ENCODE peak calls at places on chromosomes 6 and 20, in eight cellular contexts. R, Q, W, L, V, O, Y and U are unnamed samples.

GRCh38 chr6:153013438-153013837 is 10.9 kb upstream of the MTRF1L start:
- DNase-seq in R (no peak), Q (no peak), W (no peak), L (no peak), V (no peak), O (no peak), Y (no peak), U (no peak)

GRCh38 chr6:47187108-47187507 is 122.6 kb downstream of the TNFRSF21 start:
- DNase-seq in R (no peak), Q (no peak), W (no peak), L (no peak), V (no peak), O (no peak), Y (no peak), U (no peak)

GRCh38 chr20:36145877-36146707 is 8.4 kb upstream of the EPB41L1 start:
- DNase-seq in R (no peak), Q (no peak), W (no peak), L (peak; percentile 92), V (no peak), O (no peak), Y (no peak), U (peak; percentile 90)

GRCh38 chr6:130218136-130218535 is 4.6 kb downstream of the SAMD3 start:
- DNase-seq in R (no peak), Q (no peak), W (no peak), L (no peak), V (no peak), O (no peak), Y (no peak), U (no peak)

GRCh38 chr6:168385380-168385779 is 55.6 kb upstream of the SMOC2 start:
- DNase-seq in R (no peak), Q (no peak), W (no peak), L (no peak), V (no peak), O (no peak), Y (no peak), U (no peak)

GRCh38 chr6:111673086-111673485 is 67.4 kb upstream of the TRAF3IP2 start:
- DNase-seq in R (no peak), Q (no peak), W (no peak), L (peak; percentile 52), V (no peak), O (no peak), Y (no peak), U (peak; percentile 38)

GRCh38 chr6:53917464-53917842 is 122.6 kb downstream of the LRRC1 start:
- DNase-seq in R (no peak), Q (no peak), W (no peak), L (no peak), V (no peak), O (no peak), Y (no peak), U (no peak)

GRCh38 chr20:41738584-41739193 is 120.5 kb upstream of the CHD6 start:
- DNase-seq in R (peak; percentile 48), Q (peak; percentile 22), W (peak; percentile 15), L (peak; percentile 30), V (peak; percentile 44), O (no peak), Y (no peak), U (peak; percentile 40)

GRCh38 chr6:116500969-116501433 is 10.4 kb upstream of the CALHM5 start:
- DNase-seq in R (peak; percentile 14), Q (no peak), W (no peak), L (no peak), V (no peak), O (no peak), Y (no peak), U (no peak)

GRCh38 chr6:41237128-41237527 is 9.0 kb downstream of the TREML4 start:
- DNase-seq in R (no peak), Q (no peak), W (no peak), L (no peak), V (no peak), O (no peak), Y (no peak), U (no peak)

GRCh38 chr20:945841-946240 is 29.7 kb upstream of the ANGPT4 start:
- DNase-seq in R (no peak), Q (no peak), W (no peak), L (no peak), V (no peak), O (no peak), Y (no peak), U (no peak)

GRCh38 chr6:106997392-106998257 is 23.1 kb upstream of the CD24 start:
- DNase-seq in R (peak; percentile 71), Q (peak; percentile 55), W (peak; percentile 11), L (peak; percentile 22), V (peak; percentile 71), O (no peak), Y (peak; percentile 11), U (peak; percentile 50)

GRCh38 chr6:129683606-129684322 is 26.2 kb downstream of the ARHGAP18 start:
- DNase-seq in R (peak; percentile 100), Q (peak; percentile 92), W (peak; percentile 21), L (peak; percentile 11), V (peak; percentile 99), O (peak; percentile 44), Y (peak; percentile 95), U (no peak)

GRCh38 chr6:66496659-66497058 is 789.6 kb upstream of the EYS start:
- DNase-seq in R (peak; percentile 11), Q (no peak), W (no peak), L (peak; percentile 5), V (no peak), O (no peak), Y (no peak), U (peak; percentile 5)

GRCh38 chr6:139295906-139296305 is 4.1 kb upstream of the TXLNB start:
- DNase-seq in R (no peak), Q (no peak), W (no peak), L (no peak), V (no peak), O (no peak), Y (no peak), U (no peak)